ENCODE peak calls at places on chromosomes 1 and 21, in seven cellular contexts. M, I, W, U, K, O and H are unnamed samples.

GRCh38 chr21:19076031-19076430 is 672.4 kb upstream of the TMPRSS15 start:
- DNase-seq in M (peak), I (no peak), W (no peak), U (no peak), K (no peak), O (no peak), H (no peak)

GRCh38 chr21:46158666-46159300 is 3.4 kb upstream of the FTCD start:
- DNase-seq in M (no peak), I (no peak), W (no peak), U (peak), K (peak), O (peak), H (peak)

GRCh38 chr21:44058652-44058964 is 46.5 kb downstream of the TRAPPC10 start:
- DNase-seq in M (no peak), I (no peak), W (no peak), U (no peak), K (peak), O (no peak), H (no peak)

GRCh38 chr1:187991944-187992343 is 1163.2 kb downstream of the PLA2G4A start:
- DNase-seq in M (no peak), I (no peak), W (no peak), U (no peak), K (no peak), O (no peak), H (no peak)

GRCh38 chr21:41121785-41122415 is 46.1 kb upstream of the BACE2 start:
- DNase-seq in M (peak), I (peak), W (peak), U (peak), K (peak), O (peak), H (peak)

GRCh38 chr1:102742426-102742825 is 365.9 kb downstream of the COL11A1 start:
- DNase-seq in M (no peak), I (no peak), W (no peak), U (no peak), K (no peak), O (no peak), H (no peak)

GRCh38 chr1:201184307-201184706 is 6.3 kb upstream of the IGFN1 start:
- DNase-seq in M (no peak), I (no peak), W (peak), U (no peak), K (no peak), O (no peak), H (no peak)

GRCh38 chr21:29075706-29076447 is 2.4 kb upstream of the CCT8 start:
- DNase-seq in M (no peak), I (no peak), W (no peak), U (no peak), K (no peak), O (no peak), H (no peak)

GRCh38 chr1:1778827-1779675 is 781 bp upstream of the NADK start:
- DNase-seq in M (peak), I (peak), W (peak), U (peak), K (no peak), O (peak), H (peak)

GRCh38 chr1:45769261-45769932 is 18.9 kb upstream of the IPP start:
- DNase-seq in M (peak), I (no peak), W (no peak), U (peak), K (no peak), O (no peak), H (no peak)

GRCh38 chr1:162204883-162205132 is 135.3 kb downstream of the NOS1AP start:
- DNase-seq in M (no peak), I (no peak), W (no peak), U (no peak), K (no peak), O (no peak), H (no peak)
- H3K27ac ChIP-seq in M (no peak), I (no peak), W (no peak), U (no peak), K (no peak), O (no peak), H (no peak)

GRCh38 chr1:59180715-59181114 is 116.2 kb upstream of the FGGY start:
- DNase-seq in M (no peak), I (no peak), W (no peak), U (no peak), K (no peak), O (no peak), H (no peak)

GRCh38 chr1:59179673-59180072 is 117.2 kb upstream of the FGGY start:
- DNase-seq in M (no peak), I (no peak), W (no peak), U (no peak), K (no peak), O (no peak), H (no peak)

GRCh38 chr1:59177756-59178155 is 119.1 kb upstream of the FGGY start:
- DNase-seq in M (no peak), I (no peak), W (no peak), U (no peak), K (no peak), O (no peak), H (no peak)

GRCh38 chr1:59178339-59178744 is 118.6 kb upstream of the FGGY start:
- DNase-seq in M (no peak), I (no peak), W (peak), U (peak), K (peak), O (peak), H (no peak)

DNA sequence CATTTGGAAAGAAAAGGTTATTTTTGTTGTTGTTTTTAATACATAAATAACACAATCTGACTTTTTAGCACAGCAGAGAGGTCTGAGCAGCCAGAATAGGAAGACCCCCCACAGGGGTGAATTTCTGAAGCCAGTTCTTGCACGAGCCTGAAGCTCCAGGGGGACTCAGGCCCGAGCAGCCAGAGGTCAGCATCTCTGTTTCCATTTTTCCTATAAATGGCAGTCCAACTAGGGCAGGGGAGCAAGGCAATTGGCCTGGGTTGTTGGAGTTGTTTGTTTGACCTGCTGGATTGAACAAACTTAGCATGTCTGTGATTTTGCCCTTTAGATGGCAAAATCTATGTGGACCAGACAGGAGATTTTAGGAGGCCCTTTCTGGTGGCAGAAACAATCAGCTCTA is 118.1 kb upstream of the FGGY start:
- DNase-seq in M (no peak), I (no peak), W (peak), U (peak), K (no peak), O (peak), H (no peak)
- H3K27ac ChIP-seq in M (no peak), I (no peak), W (no peak), U (no peak), K (peak), O (peak), H (no peak)

DNA sequence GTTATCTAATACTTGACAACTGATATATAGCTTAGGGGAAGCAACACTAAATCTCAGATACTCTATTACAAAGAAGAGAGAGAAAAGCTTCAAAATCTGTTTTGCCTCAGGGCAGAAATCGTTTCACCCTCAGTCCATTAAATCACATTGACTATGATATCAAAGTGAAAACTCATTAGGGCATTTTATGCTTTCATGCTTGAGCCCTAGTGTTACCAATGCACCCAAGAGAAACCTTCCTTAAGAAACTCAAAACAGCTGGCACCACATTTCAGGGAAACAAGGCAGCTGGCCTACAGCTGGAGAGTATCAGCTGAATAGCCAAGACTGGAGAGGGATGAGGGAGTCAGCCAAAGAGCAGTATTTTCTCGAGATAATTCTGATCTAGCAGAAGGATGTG is 14.9 kb downstream of the COLGALT2 start:
- DNase-seq in M (no peak), I (no peak), W (no peak), U (no peak), K (no peak), O (no peak), H (no peak)
- H3K27ac ChIP-seq in M (peak), I (no peak), W (no peak), U (peak), K (no peak), O (no peak), H (no peak)

GRCh38 chr1:211490821-211491415 is 1.0 kb downstream of the RD3 start:
- DNase-seq in M (peak), I (no peak), W (no peak), U (no peak), K (peak), O (no peak), H (no peak)

GRCh38 chr1:211493865-211494653 is 2.1 kb upstream of the RD3 start:
- DNase-seq in M (no peak), I (no peak), W (no peak), U (no peak), K (no peak), O (no peak), H (peak)

GRCh38 chr1:211495584-211495983 is 3.6 kb upstream of the RD3 start:
- DNase-seq in M (no peak), I (no peak), W (no peak), U (no peak), K (no peak), O (no peak), H (peak)

GRCh38 chr1:211492511-211493132 is 660 bp upstream of the RD3 start:
- DNase-seq in M (no peak), I (no peak), W (no peak), U (no peak), K (no peak), O (no peak), H (no peak)

DNA sequence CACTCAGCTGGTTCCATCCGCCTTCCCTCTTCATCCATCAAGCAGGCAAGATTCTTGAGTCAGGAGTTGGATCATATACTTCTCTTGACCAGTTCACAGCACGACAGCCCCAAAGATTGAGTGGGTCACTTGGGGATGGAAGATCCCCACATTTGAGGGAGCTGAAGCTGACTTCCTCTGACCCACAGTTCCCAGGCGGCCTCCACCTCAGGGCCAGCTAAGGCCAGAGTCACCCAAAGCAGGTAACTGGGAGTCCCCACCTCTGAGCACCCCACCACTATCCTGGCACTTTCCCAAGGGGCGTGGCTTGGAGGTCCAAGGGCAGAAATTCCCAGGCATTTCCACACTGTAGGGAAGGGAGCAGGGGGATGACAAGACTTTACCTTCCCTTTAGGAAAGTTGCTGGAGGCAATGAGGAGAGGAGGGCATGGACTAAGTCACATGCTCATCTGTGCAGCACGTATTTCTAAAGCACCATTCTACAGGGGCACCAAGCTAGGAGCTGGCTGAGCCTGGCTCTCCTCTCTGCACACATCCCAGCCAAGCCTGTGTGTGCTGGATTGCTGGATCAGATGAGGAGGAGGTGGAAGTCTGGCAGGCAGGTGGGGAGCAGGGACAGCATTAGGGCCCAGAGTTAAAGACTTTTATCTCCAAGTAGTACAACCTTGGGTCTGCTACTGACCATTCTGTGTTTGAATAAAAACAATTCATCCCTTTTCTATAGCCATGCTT is 1.3 kb upstream of the RD3 start:
- DNase-seq in M (no peak), I (no peak), W (no peak), U (no peak), K (no peak), O (no peak), H (peak)
- H3K27ac ChIP-seq in M (no peak), I (no peak), W (no peak), U (no peak), K (no peak), O (no peak), H (no peak)

GRCh38 chr1:156947127-156947526 is 26.7 kb downstream of the LRRC71 start:
- DNase-seq in M (no peak), I (no peak), W (no peak), U (no peak), K (peak), O (no peak), H (no peak)
- H3K27ac ChIP-seq in M (no peak), I (no peak), W (no peak), U (no peak), K (no peak), O (no peak), H (no peak)

GRCh38 chr1:224450164-224450955 is 15.8 kb upstream of the WDR26 start:
- DNase-seq in M (no peak), I (no peak), W (no peak), U (no peak), K (no peak), O (no peak), H (no peak)
- H3K27ac ChIP-seq in M (no peak), I (no peak), W (no peak), U (peak), K (no peak), O (no peak), H (no peak)

DNA sequence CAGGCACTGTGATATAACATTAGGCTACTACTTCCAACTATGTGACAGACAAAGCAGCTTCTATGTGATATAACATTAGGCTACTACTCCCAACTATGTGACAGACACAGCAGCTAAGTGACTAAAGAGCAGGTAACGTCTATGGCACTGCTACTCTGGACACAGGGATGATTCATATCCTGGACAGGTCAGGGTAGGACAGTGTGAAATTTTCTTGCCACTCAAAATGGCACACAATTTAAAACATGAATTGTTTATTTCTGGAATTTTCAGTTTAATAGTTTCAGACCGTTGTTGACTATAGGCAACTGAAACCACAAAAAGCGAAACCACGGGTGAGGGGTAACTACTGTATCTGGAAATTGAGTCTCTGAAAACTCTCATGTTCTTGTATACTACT is 5.1 kb downstream of the DTL start:
- DNase-seq in M (no peak), I (no peak), W (no peak), U (no peak), K (no peak), O (no peak), H (no peak)
- H3K27ac ChIP-seq in M (no peak), I (no peak), W (no peak), U (no peak), K (no peak), O (no peak), H (no peak)

DNA sequence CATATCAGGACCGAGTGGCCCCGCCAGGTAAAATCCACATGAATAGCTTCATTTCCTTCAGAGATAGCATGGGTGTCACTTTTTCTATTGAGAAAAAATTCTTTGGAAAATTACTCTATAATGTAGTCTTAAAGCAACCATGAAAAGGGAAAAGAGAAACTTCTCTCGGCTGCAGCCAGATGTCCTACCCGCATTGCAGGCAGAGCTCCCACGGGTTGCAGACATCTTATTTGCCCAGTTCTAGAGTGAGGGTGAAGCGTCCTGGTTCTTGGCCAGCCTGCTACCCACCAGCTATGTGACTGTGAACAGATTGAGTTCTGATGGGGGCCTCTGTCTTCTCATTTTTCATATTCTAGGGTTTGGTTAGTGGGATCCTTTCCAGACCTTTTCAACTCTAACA is 5.0 kb downstream of the ATP1B1 start:
- DNase-seq in M (no peak), I (no peak), W (no peak), U (no peak), K (no peak), O (no peak), H (no peak)
- H3K27ac ChIP-seq in M (no peak), I (no peak), W (no peak), U (peak), K (no peak), O (no peak), H (peak)

GRCh38 chr1:192011525-192011924 is 146.7 kb upstream of the RGS18 start:
- DNase-seq in M (no peak), I (no peak), W (no peak), U (no peak), K (no peak), O (no peak), H (no peak)
- H3K27ac ChIP-seq in M (no peak), I (no peak), W (no peak), U (no peak), K (no peak), O (no peak), H (no peak)

GRCh38 chr1:212415107-212415841 is 588 bp upstream of the PACC1 start:
- DNase-seq in M (peak), I (no peak), W (no peak), U (no peak), K (no peak), O (no peak), H (no peak)

GRCh38 chr1:212412374-212412773 is 2.3 kb downstream of the PACC1 start:
- DNase-seq in M (no peak), I (no peak), W (no peak), U (no peak), K (no peak), O (no peak), H (no peak)

GRCh38 chr1:212414328-212415106 is at the start of gene PACC1:
- DNase-seq in M (peak), I (peak), W (peak), U (peak), K (peak), O (peak), H (peak)

GRCh38 chr1:212410231-212410825 is 4.4 kb downstream of the PACC1 start:
- DNase-seq in M (peak), I (no peak), W (no peak), U (no peak), K (no peak), O (no peak), H (no peak)

GRCh38 chr1:212413902-212414327 is 771 bp downstream of the PACC1 start:
- DNase-seq in M (no peak), I (no peak), W (peak), U (no peak), K (no peak), O (no peak), H (no peak)
- H3K27ac ChIP-seq in M (no peak), I (no peak), W (no peak), U (no peak), K (no peak), O (no peak), H (peak)